ENCODE peak calls at places on chromosomes 4 and X, in nine cellular contexts. G is stomach, T is K562, F is A549, D is ovary, X is tibial nerve, Y is transverse colon, O is sigmoid colon, Z is H1. S is an unnamed sample.

GRCh38 chr4:96599752-96600151 is 759.9 kb downstream of the PDHA2 start:
- DNase-seq in G (no peak), Y (no peak), F (no peak), D (no peak), O (no peak), X (no peak), T (no peak), Z (no peak), S (no peak)

GRCh38 chr4:91366561-91366960 is 937.2 kb upstream of the GRID2 start:
- DNase-seq in X (no peak), O (no peak), F (no peak), G (no peak), Z (no peak), Y (no peak), T (no peak), D (no peak), S (no peak)

GRCh38 chr4:51906167-51906647 is 63.3 kb downstream of the DCUN1D4 start:
- DNase-seq in Y (no peak), X (no peak), D (no peak), G (no peak), F (no peak), Z (no peak), T (peak; percentile 30), O (no peak), S (no peak)

GRCh38 chrX:124690495-124690894 is 344.1 kb downstream of the SH2D1A start:
- DNase-seq in Y (no peak), T (no peak), D (no peak), X (no peak), Z (no peak), O (no peak), G (no peak), F (no peak), S (no peak)

GRCh38 chrX:11597479-11597878 is 68.2 kb downstream of the ARHGAP6 start:
- DNase-seq in G (no peak), Z (no peak), X (no peak), D (no peak), F (no peak), Y (no peak), T (no peak), O (no peak), S (no peak)

GRCh38 chr4:138035781-138036258 is 206.3 kb downstream of the SLC7A11 start:
- DNase-seq in O (no peak), Z (no peak), D (no peak), F (peak; percentile 56), X (no peak), T (peak; percentile 49), Y (no peak), G (no peak), S (no peak)

GRCh38 chrX:357035-357692 is 29.5 kb downstream of the PPP2R3B start:
- DNase-seq in G (no peak), D (peak; percentile 2), Y (no peak), F (no peak), Z (no peak), X (no peak), T (no peak), O (no peak), S (no peak)

GRCh38 chr4:136823020-136823419 is 709.3 kb downstream of the PCDH18 start:
- DNase-seq in O (no peak), F (no peak), D (no peak), T (no peak), X (no peak), Z (no peak), Y (no peak), G (no peak), S (no peak)

GRCh38 chr4:89765966-89766365 is 71.0 kb downstream of the SNCA start:
- DNase-seq in X (no peak), Y (no peak), T (no peak), F (no peak), G (no peak), D (peak; percentile 30), Z (no peak), O (no peak), S (no peak)

GRCh38 chrX:73289039-73289438 is 74.4 kb upstream of the NAP1L2 start:
- DNase-seq in Z (peak; percentile 51), F (peak; percentile 4), Y (no peak), X (no peak), G (no peak), O (no peak), D (no peak), T (no peak), S (no peak)

GRCh38 chrX:75273483-75273882 is 402 bp upstream of the UPRT start:
- DNase-seq in X (no peak), F (no peak), Z (no peak), G (no peak), T (peak; percentile 44), O (no peak), Y (no peak), D (no peak), S (no peak)

GRCh38 chrX:110310000-110310790 is 7.7 kb downstream of the AMMECR1 start:
- DNase-seq in Z (no peak), O (no peak), Y (no peak), G (no peak), F (no peak), X (no peak), T (no peak), D (no peak), S (no peak)

GRCh38 chrX:76014321-76014720 is 158.5 kb upstream of the PBDC1 start:
- DNase-seq in F (no peak), T (no peak), X (no peak), O (no peak), D (no peak), G (no peak), Y (no peak), Z (no peak), S (no peak)

GRCh38 chrX:46561931-46562721 is 11.4 kb upstream of the CHST7 start:
- DNase-seq in D (no peak), X (no peak), F (no peak), G (peak; percentile 41), Z (no peak), O (no peak), Y (peak; percentile 24), T (no peak), S (no peak)

GRCh38 chr4:155442267-155443105 is 65.7 kb upstream of the MAP9 start:
- DNase-seq in G (peak; percentile 78), X (peak; percentile 78), F (peak; percentile 56), D (peak; percentile 68), Z (peak; percentile 89), Y (peak; percentile 79), O (peak; percentile 92), T (peak; percentile 47), S (peak; percentile 86)

GRCh38 chr4:3530663-3531254 is 1.5 kb downstream of the LRPAP1 start:
- DNase-seq in G (no peak), D (no peak), X (no peak), O (peak; percentile 65), F (no peak), T (no peak), Y (no peak), Z (no peak), S (peak; percentile 62)

GRCh38 chr4:150329338-150329737 is 251.1 kb downstream of the DCLK2 start:
- DNase-seq in D (no peak), O (no peak), F (no peak), Z (no peak), X (no peak), T (peak; percentile 27), Y (no peak), G (no peak), S (no peak)

GRCh38 chrX:68692651-68693050 is 45.2 kb downstream of the STARD8 start:
- DNase-seq in Z (no peak), X (no peak), D (no peak), O (no peak), F (no peak), G (no peak), Y (no peak), T (no peak), S (no peak)

DNA sequence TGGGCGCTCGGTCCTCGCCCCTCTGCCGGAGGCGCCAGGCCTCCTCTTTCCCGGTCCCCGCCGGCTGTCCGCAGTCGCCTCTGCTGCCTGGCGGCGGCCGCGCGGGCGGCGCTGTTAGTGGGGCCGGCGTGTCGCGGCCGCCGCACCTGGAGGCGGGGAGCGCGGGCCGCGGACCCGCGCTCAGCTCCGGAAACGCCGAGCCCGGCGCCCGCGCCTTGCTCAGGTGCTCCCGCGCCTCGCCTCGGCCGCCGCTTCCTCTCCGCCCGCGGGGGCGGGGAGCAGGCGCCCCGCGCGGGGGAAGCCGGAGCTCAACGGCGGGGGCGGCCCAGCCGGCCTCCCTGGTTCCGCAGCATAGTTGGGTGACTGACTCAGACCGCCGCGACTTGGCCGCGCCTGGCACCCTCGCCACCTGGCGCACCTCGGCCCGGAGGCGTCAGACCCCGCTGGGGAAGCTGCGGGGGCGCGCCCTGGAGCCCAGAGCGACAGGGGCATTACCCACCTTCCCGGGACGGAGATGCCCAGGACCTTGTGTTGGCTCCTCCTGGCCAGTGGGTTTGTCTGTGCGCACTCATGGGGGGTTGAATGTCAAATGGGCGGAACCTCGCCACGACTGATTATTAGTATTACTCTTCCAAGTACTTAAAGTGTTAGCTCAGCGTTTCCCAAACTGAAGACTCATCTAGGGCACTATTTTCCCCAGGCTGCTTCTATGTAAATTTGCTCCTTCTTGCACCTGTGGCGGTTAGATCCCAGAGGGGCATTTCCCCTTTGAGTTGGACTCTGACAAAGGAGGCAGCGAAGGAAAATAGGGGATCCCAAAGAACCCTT is at the start of gene ARAP2:
- DNase-seq in G (peak; percentile 80), D (no peak), T (peak; percentile 5), Z (peak; percentile 67), Y (peak; percentile 67), X (no peak), F (peak; percentile 15), O (peak; percentile 67), S (no peak)
- TF ChIP-seq POLR2A in G (no peak), D (no peak), T (no peak), Z (no peak), Y (peak; percentile 27), X (peak; percentile 24), F (no peak), O (no peak), S (peak; percentile 33)

DNA sequence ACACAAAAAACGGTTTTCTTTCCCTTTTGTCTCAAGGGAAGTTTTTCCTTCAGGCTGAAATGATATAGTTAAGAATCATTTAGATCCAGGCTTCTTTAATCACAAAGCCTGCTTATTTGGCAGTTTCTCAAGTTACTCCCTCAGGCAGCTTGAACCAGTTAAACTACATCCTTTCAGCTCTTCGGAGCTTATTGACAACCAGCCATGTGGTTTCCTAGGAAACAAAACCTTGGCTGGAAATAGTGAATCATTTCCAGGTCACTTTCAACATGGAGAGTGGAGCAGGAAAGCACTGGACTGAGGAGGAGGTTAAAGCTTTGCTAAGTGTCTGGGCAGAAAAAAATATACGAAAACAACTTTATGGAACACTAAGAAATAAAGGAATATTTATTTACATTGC is 23.0 kb upstream of the AASDH start:
- DNase-seq in G (peak; percentile 47), F (peak; percentile 79), O (no peak), Z (no peak), X (no peak), Y (peak; percentile 17), D (peak; percentile 31), T (peak; percentile 47), S (no peak)
- H3K4me3 ChIP-seq in G (peak overlapping the region; percentile 7), F (no peak overlapping the region), O (peak overlapping the region; percentile 14), Z (peak overlapping the region; percentile 30), X (peak overlapping the region; percentile 11), Y (no peak overlapping the region), D (peak overlapping the region; percentile 1), T (no peak overlapping the region), S (peak overlapping the region; percentile 21)

GRCh38 chrX:22165732-22166457 is 106.8 kb upstream of the CBLL2 start:
- DNase-seq in Y (no peak), X (no peak), D (no peak), T (no peak), F (peak; percentile 0), Z (no peak), O (no peak), G (no peak), S (no peak)
- TF ChIP-seq EP300 in Y (no peak), X (no peak), D (no peak), T (no peak), F (no peak), Z (no peak), O (no peak), G (no peak), S (no peak)

GRCh38 chrX:24149346-24150050 is at the start of gene ZFX:
- DNase-seq in X (peak; percentile 14), O (peak; percentile 90), G (peak; percentile 77), Z (peak; percentile 56), D (peak; percentile 76), F (peak; percentile 74), T (peak; percentile 63), Y (peak; percentile 82), S (no peak)
- TF ChIP-seq POLR2A in X (no peak), O (no peak), G (no peak), Z (peak; percentile 27), D (no peak), F (peak; percentile 17), T (peak; percentile 63), Y (peak; percentile 53), S (no peak)